ENCODE peak calls at places on chromosome 12, in five cellular contexts. I, B, M, D and O are unnamed samples.

GRCh38 chr12:89343127-89343526 is 9.2 kb downstream of the DUSP6 start:
- DNase-seq in M (no peak), B (no peak), I (no peak), D (no peak), O (no peak)

GRCh38 chr12:26090853-26091510 is 33.9 kb downstream of the BHLHE41 start:
- DNase-seq in I (no peak), B (peak), D (peak), M (peak), O (no peak)

GRCh38 chr12:32444895-32445294 is 45.5 kb downstream of the FGD4 start:
- DNase-seq in D (peak), B (peak), M (peak), I (no peak), O (peak)

GRCh38 chr12:65634626-65635331 is 189.5 kb upstream of the HMGA2 start:
- DNase-seq in D (no peak), M (peak), I (no peak), B (no peak), O (no peak)

GRCh38 chr12:25797335-25797863 is 161.1 kb upstream of the RASSF8 start:
- DNase-seq in M (no peak), B (no peak), D (no peak), I (no peak), O (no peak)

GRCh38 chr12:50467441-50467840 is 37.3 kb upstream of the DIP2B start:
- DNase-seq in B (no peak), I (no peak), M (no peak), D (no peak), O (no peak)

GRCh38 chr12:117742721-117743120 is 226.1 kb downstream of the KSR2 start:
- DNase-seq in D (peak), B (no peak), I (no peak), M (no peak), O (peak)

GRCh38 chr12:33486058-33486457 is 46.4 kb upstream of the SYT10 start:
- DNase-seq in D (no peak), B (no peak), I (no peak), M (no peak), O (no peak)

GRCh38 chr12:95986635-95987535 is 9.3 kb downstream of the HAL start:
- DNase-seq in D (no peak), B (no peak), I (no peak), M (no peak), O (no peak)

GRCh38 chr12:72491399-72491798 is 219.2 kb downstream of the TRHDE start:
- DNase-seq in M (peak), B (no peak), I (no peak), D (no peak), O (no peak)

GRCh38 chr12:79127268-79127895 is 262.8 kb downstream of the SYT1 start:
- DNase-seq in D (peak), I (no peak), B (no peak), M (peak), O (peak)

GRCh38 chr12:16685107-16685506 is 79.1 kb upstream of the LMO3 start:
- DNase-seq in D (no peak), I (no peak), B (peak), M (peak), O (no peak)

GRCh38 chr12:53505555-53506449 is 1.5 kb downstream of the NPFF start:
- DNase-seq in B (no peak), M (no peak), D (no peak), I (no peak), O (no peak)

GRCh38 chr12:123059501-123059900 is 79.0 kb downstream of the ARL6IP4 start:
- DNase-seq in B (no peak), I (no peak), M (no peak), D (no peak), O (peak)

GRCh38 chr12:92108651-92109050 is 37.0 kb downstream of the BTG1 start:
- DNase-seq in B (peak), I (no peak), D (no peak), M (peak), O (peak)

GRCh38 chr12:76455582-76456345 is 103.8 kb downstream of the OSBPL8 start:
- DNase-seq in I (no peak), M (peak), D (peak), B (peak), O (peak)

GRCh38 chr12:47207005-47207717 is 127.4 kb upstream of the AMIGO2 start:
- DNase-seq in D (no peak), I (peak), M (no peak), B (peak), O (no peak)

GRCh38 chr12:86903166-86903565 is 647.0 kb upstream of the MGAT4C start:
- DNase-seq in I (no peak), D (no peak), B (no peak), M (no peak), O (no peak)

GRCh38 chr12:110253176-110253575 is 27.9 kb upstream of the ATP2A2 start:
- DNase-seq in M (peak), I (no peak), D (peak), B (no peak), O (peak)

GRCh38 chr12:92149563-92149962 is 3.9 kb upstream of the BTG1 start:
- DNase-seq in M (no peak), D (peak), B (no peak), I (no peak), O (no peak)

GRCh38 chr12:96719671-96720362 is 187.2 kb upstream of the NEDD1 start:
- DNase-seq in M (peak), I (no peak), B (no peak), D (peak), O (peak)

GRCh38 chr12:19288161-19288560 is 151.1 kb upstream of the AEBP2 start:
- DNase-seq in I (no peak), D (no peak), B (no peak), M (no peak), O (no peak)

GRCh38 chr12:121927798-121928197 is 9.4 kb downstream of the CFAP251 start:
- DNase-seq in M (no peak), I (no peak), B (no peak), D (no peak), O (no peak)

GRCh38 chr12:124693356-124693755 is 125.9 kb upstream of the NCOR2 start:
- DNase-seq in M (no peak), D (no peak), I (no peak), B (no peak), O (no peak)
- H2BK5ac ChIP-seq in M (no peak), D (no peak), I (no peak), B (no peak), O (no peak)

DNA sequence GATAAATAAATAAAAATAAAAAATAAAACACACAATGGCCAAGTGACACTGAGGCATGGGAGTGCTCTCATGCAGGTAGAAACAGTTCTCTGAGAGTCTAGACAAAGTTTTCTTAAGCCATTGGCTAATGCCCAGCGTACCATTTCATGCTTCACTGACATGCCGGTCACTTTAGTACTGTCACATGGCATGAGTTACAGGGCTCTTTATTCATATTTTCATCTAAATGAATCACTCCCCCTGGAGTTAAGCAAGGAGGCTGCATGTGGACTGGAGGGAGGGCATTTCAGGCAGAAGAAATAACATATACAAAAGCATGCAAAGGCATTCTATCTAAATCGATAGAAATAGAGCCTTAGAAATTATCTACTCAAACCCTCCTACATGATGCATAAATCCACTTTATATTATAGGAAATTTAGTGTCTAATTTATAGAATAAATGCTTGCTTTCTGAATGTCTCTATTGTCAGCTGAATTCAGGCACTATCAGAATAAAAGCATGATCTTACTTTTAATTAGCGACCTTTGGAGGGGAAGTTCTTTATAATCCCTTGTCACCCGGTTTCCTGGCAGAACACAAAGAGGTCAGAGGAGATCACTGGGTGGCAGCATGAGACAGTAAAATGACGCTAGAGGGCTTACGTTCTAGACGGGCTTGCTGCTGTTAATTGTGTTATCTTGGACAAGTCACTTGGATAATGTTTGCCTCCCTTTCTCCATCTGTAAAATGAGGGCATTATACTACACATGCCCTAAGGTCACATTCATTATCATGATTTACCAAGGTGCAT is 17.5 kb downstream of the DYRK4 start:
- DNase-seq in I (no peak), B (peak), M (peak), D (peak), O (peak)
- H2BK5ac ChIP-seq in I (no peak), B (no peak), M (no peak), D (no peak), O (no peak)

DNA sequence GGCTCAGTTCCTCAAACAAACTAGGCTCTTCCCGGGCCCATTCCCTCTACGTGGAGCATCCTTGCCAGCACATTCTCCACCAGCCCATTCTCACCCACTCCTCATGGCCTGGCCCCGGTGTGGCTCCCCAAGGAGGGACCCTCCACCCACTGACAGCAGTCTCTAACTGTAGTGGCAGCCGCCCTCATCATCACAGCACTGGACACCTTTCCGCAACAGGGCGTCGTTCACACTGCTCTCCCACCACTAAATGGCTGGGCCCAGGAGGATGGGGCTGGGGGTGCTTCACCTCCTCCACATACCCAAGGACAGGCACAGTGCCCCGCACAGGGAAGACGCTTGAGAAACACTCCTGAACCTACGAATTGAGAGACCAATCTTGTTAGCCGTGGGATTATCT is 123.0 kb downstream of the RIMBP2 start:
- DNase-seq in D (no peak), M (no peak), I (no peak), B (no peak), O (no peak)
- H2BK5ac ChIP-seq in D (no peak), M (no peak), I (no peak), B (no peak), O (no peak)

GRCh38 chr12:57620936-57621496 is 9.8 kb downstream of the ARHGEF25 start:
- DNase-seq in M (no peak), D (no peak), I (peak), B (no peak), O (peak)
- H2BK5ac ChIP-seq in M (no peak), D (no peak), I (no peak), B (no peak), O (no peak)

DNA sequence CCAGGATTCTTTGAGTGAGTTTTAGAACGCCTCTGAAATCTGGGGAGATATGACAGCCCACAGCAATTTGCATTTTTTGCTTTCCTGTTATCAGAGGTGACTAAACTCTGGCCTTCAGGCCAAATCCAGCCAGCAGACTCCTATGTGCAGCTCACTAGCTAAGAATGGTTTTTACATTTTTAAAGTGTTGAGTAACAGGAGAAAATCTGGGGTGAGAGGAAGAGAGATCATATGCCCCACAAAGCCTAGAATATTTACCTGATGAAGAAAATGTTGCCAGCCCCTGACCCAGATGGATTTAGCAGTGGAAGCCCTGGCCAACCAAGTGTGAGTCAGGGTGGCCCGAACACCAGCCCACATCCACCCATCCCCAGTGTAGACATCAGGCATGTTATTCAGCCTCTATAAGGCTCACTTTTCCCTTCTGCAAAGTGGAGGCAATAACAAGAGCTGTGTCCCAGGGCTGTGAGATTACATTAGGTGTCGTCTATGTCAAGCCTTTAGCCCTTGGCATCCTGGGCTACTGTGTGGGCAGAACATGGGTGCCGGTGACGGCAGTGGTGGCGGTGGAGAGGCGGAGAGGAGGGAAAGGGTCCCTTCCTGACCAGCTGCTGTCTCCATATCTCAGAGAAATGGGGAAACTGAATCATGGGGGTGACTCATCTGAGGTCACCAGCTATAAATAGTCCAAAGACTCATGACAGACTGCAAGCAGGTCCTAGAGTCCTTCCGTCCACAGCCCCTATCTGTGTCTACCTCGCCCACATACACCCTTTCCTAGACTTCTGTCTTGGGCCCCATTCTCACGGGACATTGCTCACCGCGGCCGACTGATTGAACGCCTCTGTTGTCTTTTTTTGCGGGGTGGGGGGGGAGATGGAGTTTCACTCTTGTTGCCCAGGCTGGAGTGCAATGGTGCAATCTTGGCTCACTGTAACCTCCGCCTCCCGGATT is 32.6 kb upstream of the CD9 start:
- DNase-seq in M (peak), B (no peak), D (peak), I (no peak), O (peak)
- H2BK5ac ChIP-seq in M (peak), B (no peak), D (peak), I (no peak), O (no peak)

GRCh38 chr12:11861155-11861863 is 209.4 kb upstream of the BCL2L14 start:
- DNase-seq in D (no peak), M (no peak), B (peak), I (no peak), O (no peak)
- H2BK5ac ChIP-seq in D (no peak), M (no peak), B (peak), I (no peak), O (no peak)

GRCh38 chr12:2959508-2960431 is 573 bp downstream of the TEAD4 start:
- DNase-seq in M (peak), B (peak), I (peak), D (peak), O (peak)
- H2BK5ac ChIP-seq in M (peak), B (peak), I (peak), D (peak), O (peak)